ENCODE peak calls at places on chromosomes 6 and 20, in seven cellular contexts. R is mesendoderm, E is trophoblast cell, V is neuronal stem cell, M is IMR-90, O is H1, W is H9. X is an unnamed sample.

GRCh38 chr20:47379433-47380150 is 23.1 kb upstream of the ZMYND8 start:
- DNase-seq in E (no peak), V (no peak), M (peak; percentile 97), W (no peak), O (no peak), R (no peak), X (peak; percentile 86)

GRCh38 chr6:75941509-75941908 is 131.0 kb downstream of the IMPG1 start:
- DNase-seq in W (no peak), M (no peak), V (no peak), O (no peak), E (no peak), R (no peak), X (no peak)

GRCh38 chr6:112983741-112984221 is 636.7 kb downstream of the RFPL4B start:
- DNase-seq in R (no peak), M (peak; percentile 31), V (no peak), O (no peak), W (no peak), E (no peak), X (peak; percentile 45)

GRCh38 chr6:3843379-3844096 is 5.6 kb upstream of the FAM50B start:
- DNase-seq in M (no peak), V (no peak), W (no peak), R (no peak), O (no peak), E (peak; percentile 60), X (no peak)

GRCh38 chr6:16846399-16846778 is 85.1 kb upstream of the ATXN1 start:
- DNase-seq in O (no peak), M (no peak), W (no peak), R (no peak), V (no peak), E (peak; percentile 45), X (no peak)

GRCh38 chr6:161536141-161536735 is 262.4 kb upstream of the AGPAT4 start:
- DNase-seq in M (no peak), W (no peak), V (peak; percentile 9), O (no peak), E (no peak), R (no peak), X (no peak)

GRCh38 chr6:30411515-30412207 is 66.7 kb downstream of the RPP21 start:
- DNase-seq in E (peak; percentile 70), O (peak; percentile 79), W (peak; percentile 88), V (no peak), R (peak; percentile 83), M (peak; percentile 36), X (peak; percentile 59)

GRCh38 chr6:709471-710056 is 16.6 kb upstream of the EXOC2 start:
- DNase-seq in M (no peak), R (no peak), W (no peak), V (no peak), E (no peak), O (no peak), X (no peak)

GRCh38 chr20:50303573-50304500 is 113.2 kb downstream of the CEBPB start:
- DNase-seq in R (no peak), V (no peak), W (peak; percentile 20), E (no peak), O (no peak), M (peak; percentile 85), X (peak; percentile 91)

GRCh38 chr6:51021171-51021570 is 202.5 kb downstream of the TFAP2B start:
- DNase-seq in E (no peak), V (no peak), W (no peak), M (no peak), R (no peak), O (no peak), X (no peak)
- H2BK5ac ChIP-seq in E (no peak overlapping the region), V (no peak overlapping the region), W (no peak overlapping the region), M (no peak overlapping the region), R (no peak overlapping the region), O (no peak overlapping the region), X (peak overlapping the region; percentile 62)

DNA sequence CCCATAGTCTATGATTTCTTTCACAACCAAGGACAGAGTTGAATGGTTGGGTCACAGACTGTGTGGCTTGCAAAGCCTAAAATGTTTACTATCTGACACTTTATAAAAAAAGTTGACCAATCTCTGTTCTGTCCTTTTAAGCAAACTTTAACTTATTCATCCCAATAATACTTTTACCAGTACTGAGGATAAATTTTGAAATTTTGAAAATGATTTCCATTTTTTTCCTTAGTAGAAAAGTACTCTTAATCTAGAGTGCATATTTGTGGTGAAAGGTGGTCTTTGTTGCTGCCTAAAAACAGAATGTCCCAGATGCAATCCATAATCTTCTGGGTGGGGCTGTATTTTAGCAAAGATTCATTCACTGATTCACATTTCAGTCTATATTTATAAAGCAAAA is 573.7 kb downstream of the COL12A1 start:
- DNase-seq in E (no peak), M (no peak), W (no peak), V (no peak), R (no peak), O (no peak), X (no peak)
- H3K9ac ChIP-seq in E (no peak overlapping the region), M (no peak overlapping the region), W (no peak overlapping the region), V (no peak overlapping the region), R (no peak overlapping the region), O (no peak overlapping the region), X (no peak overlapping the region)

GRCh38 chr20:22711981-22712755 is 127.8 kb upstream of the FOXA2 start:
- DNase-seq in O (no peak), W (no peak), R (no peak), M (no peak), E (no peak), V (no peak), X (no peak)

GRCh38 chr20:22719250-22719649 is 134.9 kb upstream of the FOXA2 start:
- DNase-seq in V (no peak), O (no peak), E (no peak), R (peak; percentile 14), W (no peak), M (no peak), X (no peak)

GRCh38 chr20:22720206-22720605 is 135.8 kb upstream of the FOXA2 start:
- DNase-seq in M (no peak), W (no peak), E (no peak), R (no peak), V (no peak), O (no peak), X (no peak)

GRCh38 chr20:22717466-22717865 is 133.1 kb upstream of the FOXA2 start:
- DNase-seq in M (no peak), W (no peak), V (no peak), E (no peak), O (no peak), R (peak; percentile 10), X (peak; percentile 56)

DNA sequence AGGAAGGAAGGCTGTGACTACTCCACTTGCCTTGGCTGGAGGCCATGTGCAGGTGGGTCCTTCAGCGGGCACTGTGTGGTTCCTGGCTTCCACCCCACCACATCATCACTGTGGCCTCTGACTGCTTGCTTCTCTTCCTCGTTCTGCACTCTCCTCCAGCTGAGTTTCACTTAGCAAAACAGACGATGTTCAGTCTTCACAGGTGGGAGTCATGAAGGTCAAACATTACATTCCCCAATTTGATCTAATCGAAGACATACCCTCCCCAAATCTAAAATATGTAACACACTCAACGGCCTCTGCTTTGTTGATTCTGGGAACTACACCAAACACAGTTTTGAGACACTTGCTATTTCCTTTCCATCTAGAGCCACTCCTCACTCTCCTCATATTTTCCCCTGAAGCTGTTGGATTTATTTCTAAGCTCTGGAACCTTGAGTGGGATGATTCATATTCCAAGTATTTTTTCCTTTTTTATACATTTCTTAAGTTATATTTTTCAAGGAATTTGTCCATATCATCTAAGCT is 132.5 kb upstream of the FOXA2 start:
- DNase-seq in R (no peak), W (no peak), O (no peak), V (no peak), M (peak; percentile 7), E (no peak), X (peak; percentile 47)
- H4K8ac ChIP-seq in R (no peak overlapping the region), W (no peak overlapping the region), O (no peak overlapping the region), V (no peak overlapping the region), M (no peak overlapping the region), E (no peak overlapping the region), X (no peak overlapping the region)

DNA sequence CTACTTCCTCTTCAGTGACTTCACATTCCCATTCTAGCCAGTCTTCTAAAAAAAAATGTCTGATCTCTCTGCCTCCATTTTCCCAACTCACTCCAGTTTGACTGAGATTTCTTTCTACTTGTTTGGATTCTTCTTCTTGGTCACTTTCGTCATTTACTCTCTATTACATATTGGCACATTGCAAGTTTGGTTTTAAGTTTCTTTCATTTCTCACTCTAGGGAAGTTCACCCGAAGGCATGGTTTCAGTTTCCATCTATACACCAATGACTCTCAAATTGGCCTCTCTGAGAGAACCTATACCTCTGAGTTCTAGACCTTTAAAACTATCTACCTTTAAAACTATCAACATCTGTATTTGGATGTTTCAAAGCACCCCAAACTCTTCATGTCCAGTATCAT is 51.3 kb downstream of the CD109 start:
- DNase-seq in R (no peak), O (no peak), M (no peak), V (no peak), E (no peak), W (no peak), X (no peak)
- H2BK5ac ChIP-seq in R (no peak overlapping the region), O (no peak overlapping the region), M (no peak overlapping the region), V (no peak overlapping the region), E (no peak overlapping the region), W (no peak overlapping the region), X (no peak overlapping the region)

GRCh38 chr6:22030730-22031619 is 265.9 kb downstream of the PRL start:
- DNase-seq in M (no peak), V (no peak), R (no peak), W (no peak), E (no peak), O (no peak), X (no peak)

GRCh38 chr6:22027226-22027725 is 269.6 kb downstream of the PRL start:
- DNase-seq in R (no peak), O (no peak), M (no peak), E (no peak), W (no peak), V (peak; percentile 20), X (no peak)

GRCh38 chr6:22029169-22029568 is 267.7 kb downstream of the PRL start:
- DNase-seq in R (no peak), M (peak; percentile 16), O (no peak), W (no peak), V (no peak), E (no peak), X (no peak)

GRCh38 chr6:22026160-22026678 is 270.6 kb downstream of the PRL start:
- DNase-seq in M (no peak), O (no peak), V (no peak), W (no peak), R (no peak), E (no peak), X (no peak)

GRCh38 chr6:22028403-22028802 is 268.4 kb downstream of the PRL start:
- DNase-seq in E (no peak), O (no peak), V (no peak), W (no peak), M (no peak), R (no peak), X (no peak)
- H3K9ac ChIP-seq in E (no peak overlapping the region), O (no peak overlapping the region), V (no peak overlapping the region), W (no peak overlapping the region), M (no peak overlapping the region), R (no peak overlapping the region), X (no peak overlapping the region)

DNA sequence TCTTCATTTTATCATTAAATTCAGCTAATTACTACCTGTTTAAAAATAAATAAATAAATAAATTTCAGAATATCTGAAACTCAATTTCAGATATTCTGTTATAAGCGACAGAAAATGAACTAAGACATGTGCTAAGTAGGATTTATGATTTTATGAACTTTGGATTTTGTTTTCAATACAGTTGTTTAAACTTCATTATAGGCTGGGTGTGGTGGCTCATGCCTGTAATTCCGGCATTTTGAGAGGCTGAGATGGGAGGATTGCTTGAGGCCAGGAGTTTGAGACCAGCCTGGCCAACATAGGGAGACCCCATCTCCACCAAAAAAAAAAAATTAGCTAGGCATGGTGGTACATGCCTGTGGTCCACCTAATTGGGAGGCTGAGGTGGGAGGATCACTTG is 36.0 kb downstream of the AFG1L start:
- DNase-seq in W (no peak), E (no peak), R (no peak), O (no peak), M (no peak), V (no peak), X (no peak)
- H4K8ac ChIP-seq in W (no peak overlapping the region), E (no peak overlapping the region), R (no peak overlapping the region), O (no peak overlapping the region), M (no peak overlapping the region), V (no peak overlapping the region), X (no peak overlapping the region)

GRCh38 chr20:25991756-25992130 is 295.1 kb upstream of the ZNF337 start:
- DNase-seq in M (no peak), W (no peak), R (no peak), V (no peak), E (no peak), O (no peak), X (no peak)
- H2BK5ac ChIP-seq in M (no peak overlapping the region), W (no peak overlapping the region), R (no peak overlapping the region), V (no peak overlapping the region), E (no peak overlapping the region), O (no peak overlapping the region), X (no peak overlapping the region)